ENCODE peak calls at places on chromosomes 2 and 18, in seven cellular contexts. X, H, W, E, F, P and Q are unnamed samples.

GRCh38 chr18:46497129-46497528 is 159.9 kb downstream of the LOXHD1 start:
- DNase-seq in X (no peak), H (no peak), W (no peak), E (no peak), F (no peak), P (peak), Q (no peak)

GRCh38 chr2:32559136-32559535 is 68.7 kb upstream of the TTC27 start:
- DNase-seq in X (peak), H (no peak), W (peak), E (no peak), F (peak), P (peak), Q (no peak)

GRCh38 chr2:120934891-120935338 is 199.2 kb downstream of the GLI2 start:
- DNase-seq in X (peak), H (peak), W (no peak), E (no peak), F (peak), P (no peak), Q (no peak)

GRCh38 chr2:138157372-138157771 is 193.1 kb downstream of the HNMT start:
- DNase-seq in X (no peak), H (no peak), W (no peak), E (no peak), F (no peak), P (no peak), Q (no peak)

GRCh38 chr2:30400151-30400954 is 46.7 kb upstream of the LCLAT1 start:
- DNase-seq in X (no peak), H (no peak), W (no peak), E (no peak), F (no peak), P (no peak), Q (no peak)

GRCh38 chr2:96954490-96954846 is 31.9 kb downstream of the FAM178B start:
- DNase-seq in X (peak), H (no peak), W (no peak), E (no peak), F (no peak), P (no peak), Q (no peak)

GRCh38 chr18:13300029-13300428 is 81.5 kb downstream of the LDLRAD4 start:
- DNase-seq in X (no peak), H (no peak), W (peak), E (no peak), F (no peak), P (no peak), Q (no peak)

GRCh38 chr2:122136071-122136470 is 380.6 kb downstream of the TSN start:
- DNase-seq in X (peak), H (no peak), W (no peak), E (no peak), F (no peak), P (no peak), Q (no peak)

GRCh38 chr2:121748202-121748601 is 7.2 kb upstream of the TSN start:
- DNase-seq in X (peak), H (no peak), W (no peak), E (no peak), F (no peak), P (no peak), Q (no peak)

GRCh38 chr2:176494949-176495353 is 225.7 kb downstream of the MTX2 start:
- DNase-seq in X (no peak), H (peak), W (peak), E (no peak), F (peak), P (peak), Q (peak)

GRCh38 chr2:182506606-182507005 is 79.8 kb upstream of the PDE1A start:
- DNase-seq in X (peak), H (no peak), W (no peak), E (no peak), F (no peak), P (no peak), Q (no peak)

GRCh38 chr2:86105252-86105968 is at the start of gene POLR1A:
- DNase-seq in X (peak), H (peak), W (peak), E (peak), F (peak), P (peak), Q (peak)
- TF ChIP-seq POLR2A in X (no peak), H (no peak), W (no peak), E (no peak), F (no peak), P (no peak), Q (no peak)

DNA sequence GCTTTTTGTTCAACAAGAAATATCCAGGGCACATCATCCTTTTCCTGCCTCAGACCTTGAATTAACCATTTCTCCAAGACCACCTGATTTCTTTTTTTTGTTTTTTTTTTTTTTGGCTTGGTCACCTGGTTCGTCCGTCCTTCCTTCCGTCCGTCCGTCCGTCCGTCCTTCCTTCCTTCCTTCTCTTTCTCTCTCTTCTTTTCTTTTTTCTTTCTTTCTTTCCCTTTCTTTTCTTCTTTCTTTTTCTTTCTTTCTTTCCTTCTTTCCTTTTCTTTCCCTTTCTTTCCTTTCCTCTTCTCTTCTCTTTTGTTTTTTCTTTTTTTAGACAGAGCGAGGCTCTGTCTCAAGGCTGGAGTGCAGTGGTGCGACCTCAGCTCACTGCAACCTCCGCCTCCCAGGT is 80.7 kb downstream of the TET3 start:
- DNase-seq in X (no peak), H (no peak), W (no peak), E (no peak), F (no peak), P (no peak), Q (no peak)
- H3K27ac ChIP-seq in X (no peak), H (no peak), W (no peak), E (no peak), F (no peak), P (no peak), Q (no peak)

DNA sequence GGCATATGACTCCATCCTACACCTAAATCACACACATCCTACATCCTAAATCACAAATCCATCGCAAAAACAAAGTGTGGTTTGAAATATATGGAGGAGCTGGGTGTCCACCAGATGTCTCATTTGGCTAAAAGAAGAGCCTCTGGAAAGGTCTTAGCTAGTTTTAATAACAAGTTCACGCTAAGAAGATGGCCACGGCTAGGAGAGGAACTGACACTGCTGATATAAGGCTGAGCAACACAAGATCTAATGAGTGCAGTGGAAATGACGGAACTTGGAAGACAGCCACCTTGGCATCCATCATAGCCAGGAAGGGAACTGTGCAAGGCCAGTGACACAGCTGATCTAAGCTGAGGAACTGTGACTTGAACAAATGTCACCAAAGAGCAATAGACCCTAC is 60.0 kb upstream of the AGAP1 start:
- DNase-seq in X (peak), H (peak), W (peak), E (peak), F (peak), P (no peak), Q (no peak)
- TF ChIP-seq CTCF in X (peak), H (no peak), W (peak), E (peak), F (no peak), P (peak), Q (no peak)

GRCh38 chr2:170973492-170974303 is 44.6 kb downstream of the GORASP2 start:
- DNase-seq in X (peak), H (peak), W (peak), E (peak), F (peak), P (peak), Q (peak)
- TF ChIP-seq POLR2A in X (peak), H (peak), W (no peak), E (peak), F (peak), P (no peak), Q (no peak)

GRCh38 chr2:213098612-213099011 is 52.8 kb downstream of the IKZF2 start:
- DNase-seq in X (no peak), H (no peak), W (peak), E (no peak), F (no peak), P (no peak), Q (no peak)
- H3K27ac ChIP-seq in X (no peak), H (no peak), W (peak), E (no peak), F (no peak), P (no peak), Q (peak)

DNA sequence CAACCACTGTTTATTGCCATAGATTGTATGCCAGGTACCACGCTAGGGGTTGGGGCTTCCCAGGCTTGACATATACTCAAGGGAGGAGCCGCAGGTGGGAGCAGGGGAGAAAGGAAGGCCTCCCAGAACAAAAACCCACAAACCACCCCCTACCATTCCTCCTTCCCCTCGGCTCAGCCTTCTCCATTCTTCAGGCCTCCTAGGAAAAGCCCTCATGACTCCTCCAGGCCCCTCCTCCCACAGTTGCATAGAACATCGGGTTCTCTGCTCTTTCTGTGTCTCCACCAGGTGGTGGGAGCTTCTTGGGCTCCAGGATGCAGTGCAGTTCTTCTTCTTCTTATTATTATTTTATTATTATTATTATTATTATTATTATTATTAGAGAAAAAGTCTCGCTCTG is 80.3 kb downstream of the ZFP36L2 start:
- DNase-seq in X (no peak), H (no peak), W (no peak), E (no peak), F (no peak), P (no peak), Q (no peak)
- TF ChIP-seq CTCF in X (no peak), H (no peak), W (no peak), E (no peak), F (no peak), P (no peak), Q (no peak)

GRCh38 chr2:241508240-241508509 is 209 bp downstream of the STK25 start:
- DNase-seq in X (no peak), H (no peak), W (no peak), E (no peak), F (no peak), P (no peak), Q (no peak)

GRCh38 chr2:241506793-241507429 is 1.5 kb downstream of the STK25 start:
- DNase-seq in X (no peak), H (no peak), W (no peak), E (no peak), F (no peak), P (no peak), Q (no peak)

GRCh38 chr2:241509408-241509784 is 1.0 kb upstream of the STK25 start:
- DNase-seq in X (no peak), H (no peak), W (no peak), E (no peak), F (no peak), P (no peak), Q (no peak)

GRCh38 chr2:241507430-241508239 is 749 bp downstream of the STK25 start:
- DNase-seq in X (peak), H (peak), W (peak), E (no peak), F (peak), P (no peak), Q (no peak)

DNA sequence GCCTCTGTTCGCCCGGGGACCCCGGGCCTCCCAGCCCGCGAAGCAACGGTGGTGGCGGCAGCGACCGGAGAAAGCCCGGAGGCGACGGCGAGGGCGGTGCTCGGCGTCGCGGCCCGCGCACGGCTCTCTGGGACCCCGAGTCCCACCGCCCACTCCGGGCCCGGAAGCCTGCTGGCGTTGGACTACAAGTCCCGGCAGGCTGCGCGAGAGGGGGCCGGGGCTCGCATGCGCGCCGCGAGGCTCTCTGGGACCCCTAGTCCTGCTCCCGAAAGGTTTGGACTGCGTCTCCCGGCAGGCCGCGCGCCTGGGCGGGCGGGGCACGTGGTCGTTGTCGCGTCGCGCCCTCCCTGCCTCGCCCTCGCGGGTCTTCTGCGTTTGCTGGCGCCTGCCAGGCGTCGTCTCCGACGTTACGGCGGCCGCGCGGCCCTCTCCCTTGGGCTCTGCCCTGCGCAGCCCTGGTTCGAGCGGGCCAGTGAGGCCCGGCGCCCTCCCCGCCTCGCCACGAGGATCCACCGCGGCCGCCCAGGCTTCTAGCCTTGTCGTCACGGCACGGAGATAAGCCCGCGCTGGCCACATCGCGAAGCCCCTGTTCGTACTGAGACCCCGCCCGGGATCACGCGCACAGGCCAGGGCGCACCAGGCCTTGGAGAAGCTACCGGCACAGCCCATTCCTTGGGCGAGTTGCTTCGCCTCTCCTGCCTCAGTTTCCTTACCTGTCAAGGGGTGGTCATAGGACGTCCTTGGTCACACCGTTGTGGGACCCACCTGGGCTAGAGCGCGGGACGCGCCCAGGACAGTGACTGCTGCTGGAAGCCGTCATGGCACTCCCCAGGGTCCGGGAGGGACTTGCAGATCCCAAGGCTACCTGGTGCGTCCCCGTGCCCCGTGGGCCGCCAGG is at the start of gene STK25:
- DNase-seq in X (peak), H (peak), W (peak), E (peak), F (peak), P (peak), Q (peak)
- TF ChIP-seq POLR2A in X (peak), H (peak), W (no peak), E (peak), F (peak), P (no peak), Q (peak)

GRCh38 chr2:173053043-173053699 is 22.5 kb upstream of the MAP3K20 start:
- DNase-seq in X (no peak), H (no peak), W (no peak), E (no peak), F (no peak), P (no peak), Q (no peak)
- H3K27ac ChIP-seq in X (no peak), H (no peak), W (no peak), E (no peak), F (no peak), P (peak), Q (no peak)

GRCh38 chr2:203909192-203909945 is 27.2 kb upstream of the ICOS start:
- DNase-seq in X (peak), H (peak), W (no peak), E (no peak), F (no peak), P (no peak), Q (no peak)
- TF ChIP-seq CTCF in X (peak), H (peak), W (peak), E (peak), F (peak), P (peak), Q (peak)